ENCODE peak calls at places on chromosomes 4 and X, in five cellular contexts. U is iPS DF 6.9, X is Calu3, W is NCI-H2029, I is HCT116. S is an unnamed sample.
A peak's percentile ranks its signal among the peaks of the same experiment; 100 is the strongest.

GRCh38 chrX:69109706-69110635 is 55.3 kb downstream of the PJA1 start:
- DNase-seq in U (no peak), X (no peak), W (no peak), I (peak; percentile 28), S (peak; percentile 73)

GRCh38 chr4:95095352-95095974 is 337.7 kb downstream of the BMPR1B start:
- DNase-seq in U (no peak), X (peak; percentile 44), W (peak; percentile 1), I (peak; percentile 7), S (peak; percentile 55)

GRCh38 chrX:97119474-97120109 is 235.9 kb downstream of the RPA4 start:
- DNase-seq in U (no peak), X (no peak), W (no peak), I (no peak), S (no peak)

GRCh38 chr4:86831262-86832090 is 17.7 kb downstream of the SLC10A6 start:
- DNase-seq in U (no peak), X (peak; percentile 60), W (peak; percentile 69), I (peak; percentile 70), S (no peak)

GRCh38 chr4:2150076-2150475 is 90.9 kb downstream of the NAT8L start:
- DNase-seq in U (no peak), X (no peak), W (no peak), I (no peak), S (no peak)

GRCh38 chr4:8225704-8226443 is 26.8 kb downstream of the SH3TC1 start:
- DNase-seq in U (no peak), X (no peak), W (peak; percentile 71), I (no peak), S (no peak)

GRCh38 chr4:163331629-163332360 is 601 bp downstream of the NPY1R start:
- DNase-seq in U (no peak), X (peak; percentile 19), W (no peak), I (no peak), S (peak; percentile 6)

GRCh38 chrX:34404386-34405070 is 252.6 kb downstream of the TMEM47 start:
- DNase-seq in U (no peak), X (no peak), W (no peak), I (no peak), S (no peak)

GRCh38 chrX:133984857-133985163 is 584 bp downstream of the GPC3 start:
- DNase-seq in U (no peak), X (no peak), W (no peak), I (no peak), S (no peak)

GRCh38 chrX:20515841-20516461 is 249.2 kb upstream of the RPS6KA3 start:
- DNase-seq in U (no peak), X (peak; percentile 22), W (peak; percentile 35), I (peak; percentile 73), S (no peak)